ENCODE peak calls at places on chromosomes 1 and 21, in ten cellular contexts. One of them, this sample, is unnamed.

GRCh38 chr1:100927276-100927675 is 31.4 kb downstream of the SLC30A7 start:
- DNase-seq in kidney tubule cell: no peak
- DNase-seq in HS-27A: no peak
- DNase-seq in mucosa of descending colon: no peak
- DNase-seq in T-helper 2 cell: peak; percentile 31
- DNase-seq in pons: no peak
- DNase-seq in stimulated activated CD8-positive, alpha-beta memory T cell treated with anti-CD3 and anti-CD28 coated beads, Interleukin-4, amount 100 ng/mL, for 4 hours: peak; percentile 31
- DNase-seq in C1 segment of cervical spinal cord: no peak
- DNase-seq in tibial artery: no peak
- DNase-seq in iris pigment epithelial cell: no peak
- DNase-seq in this sample: peak; percentile 5

GRCh38 chr1:9652379-9653194 is 1.1 kb downstream of the PIK3CD start:
- DNase-seq in iris pigment epithelial cell: peak; percentile 54
- DNase-seq in pons: no peak
- DNase-seq in mucosa of descending colon: peak; percentile 36
- DNase-seq in kidney tubule cell: no peak
- DNase-seq in HS-27A: no peak
- DNase-seq in T-helper 2 cell: peak; percentile 68
- DNase-seq in C1 segment of cervical spinal cord: no peak
- DNase-seq in stimulated activated CD8-positive, alpha-beta memory T cell treated with anti-CD3 and anti-CD28 coated beads, Interleukin-4, amount 100 ng/mL, for 4 hours: peak; percentile 50
- DNase-seq in tibial artery: no peak
- DNase-seq in this sample: no peak

GRCh38 chr1:35947547-35947946 is 16.6 kb downstream of the AGO3 start:
- DNase-seq in HS-27A: no peak
- DNase-seq in kidney tubule cell: no peak
- DNase-seq in iris pigment epithelial cell: no peak
- DNase-seq in stimulated activated CD8-positive, alpha-beta memory T cell treated with anti-CD3 and anti-CD28 coated beads, Interleukin-4, amount 100 ng/mL, for 4 hours: no peak
- DNase-seq in pons: no peak
- DNase-seq in mucosa of descending colon: no peak
- DNase-seq in T-helper 2 cell: no peak
- DNase-seq in tibial artery: no peak
- DNase-seq in C1 segment of cervical spinal cord: no peak
- DNase-seq in this sample: no peak

GRCh38 chr1:64654519-64655341 is 90.1 kb upstream of the RAVER2 start:
- DNase-seq in kidney tubule cell: peak; percentile 13
- DNase-seq in mucosa of descending colon: no peak
- DNase-seq in HS-27A: no peak
- DNase-seq in iris pigment epithelial cell: peak; percentile 18
- DNase-seq in C1 segment of cervical spinal cord: no peak
- DNase-seq in T-helper 2 cell: no peak
- DNase-seq in pons: no peak
- DNase-seq in stimulated activated CD8-positive, alpha-beta memory T cell treated with anti-CD3 and anti-CD28 coated beads, Interleukin-4, amount 100 ng/mL, for 4 hours: no peak
- DNase-seq in tibial artery: no peak
- DNase-seq in this sample: no peak

GRCh38 chr1:181987996-181988395 is 73.5 kb downstream of the ZNF648 start:
- DNase-seq in iris pigment epithelial cell: no peak
- DNase-seq in tibial artery: no peak
- DNase-seq in mucosa of descending colon: no peak
- DNase-seq in HS-27A: no peak
- DNase-seq in C1 segment of cervical spinal cord: no peak
- DNase-seq in stimulated activated CD8-positive, alpha-beta memory T cell treated with anti-CD3 and anti-CD28 coated beads, Interleukin-4, amount 100 ng/mL, for 4 hours: no peak
- DNase-seq in T-helper 2 cell: no peak
- DNase-seq in kidney tubule cell: no peak
- DNase-seq in pons: no peak
- DNase-seq in this sample: no peak

GRCh38 chr1:243343970-243344749 is 88.3 kb downstream of the SDCCAG8 start:
- DNase-seq in pons: peak; percentile 80
- DNase-seq in stimulated activated CD8-positive, alpha-beta memory T cell treated with anti-CD3 and anti-CD28 coated beads, Interleukin-4, amount 100 ng/mL, for 4 hours: no peak
- DNase-seq in tibial artery: no peak
- DNase-seq in HS-27A: no peak
- DNase-seq in C1 segment of cervical spinal cord: no peak
- DNase-seq in iris pigment epithelial cell: peak; percentile 33
- DNase-seq in mucosa of descending colon: peak; percentile 7
- DNase-seq in kidney tubule cell: peak; percentile 70
- DNase-seq in T-helper 2 cell: no peak
- DNase-seq in this sample: no peak

GRCh38 chr1:10204003-10204642 is 6.2 kb upstream of the KIF1B start:
- DNase-seq in T-helper 2 cell: no peak
- DNase-seq in mucosa of descending colon: no peak
- DNase-seq in pons: no peak
- DNase-seq in iris pigment epithelial cell: no peak
- DNase-seq in kidney tubule cell: no peak
- DNase-seq in C1 segment of cervical spinal cord: no peak
- DNase-seq in HS-27A: no peak
- DNase-seq in stimulated activated CD8-positive, alpha-beta memory T cell treated with anti-CD3 and anti-CD28 coated beads, Interleukin-4, amount 100 ng/mL, for 4 hours: no peak
- DNase-seq in tibial artery: no peak
- DNase-seq in this sample: no peak

GRCh38 chr1:54486864-54487263 is 61.2 kb upstream of the ACOT11 start:
- DNase-seq in pons: no peak
- DNase-seq in HS-27A: no peak
- DNase-seq in kidney tubule cell: no peak
- DNase-seq in C1 segment of cervical spinal cord: no peak
- DNase-seq in tibial artery: no peak
- DNase-seq in stimulated activated CD8-positive, alpha-beta memory T cell treated with anti-CD3 and anti-CD28 coated beads, Interleukin-4, amount 100 ng/mL, for 4 hours: no peak
- DNase-seq in mucosa of descending colon: peak; percentile 33
- DNase-seq in T-helper 2 cell: no peak
- DNase-seq in iris pigment epithelial cell: no peak
- DNase-seq in this sample: no peak

GRCh38 chr1:118136511-118136937 is 48.5 kb downstream of the SPAG17 start:
- DNase-seq in iris pigment epithelial cell: peak; percentile 57
- DNase-seq in stimulated activated CD8-positive, alpha-beta memory T cell treated with anti-CD3 and anti-CD28 coated beads, Interleukin-4, amount 100 ng/mL, for 4 hours: no peak
- DNase-seq in tibial artery: no peak
- DNase-seq in pons: no peak
- DNase-seq in T-helper 2 cell: no peak
- DNase-seq in C1 segment of cervical spinal cord: no peak
- DNase-seq in mucosa of descending colon: no peak
- DNase-seq in kidney tubule cell: peak; percentile 73
- DNase-seq in HS-27A: no peak
- DNase-seq in this sample: no peak

GRCh38 chr1:40267767-40268187 is 9.7 kb downstream of the ZMPSTE24 start:
- DNase-seq in T-helper 2 cell: no peak
- DNase-seq in tibial artery: no peak
- DNase-seq in pons: no peak
- DNase-seq in mucosa of descending colon: no peak
- DNase-seq in C1 segment of cervical spinal cord: no peak
- DNase-seq in stimulated activated CD8-positive, alpha-beta memory T cell treated with anti-CD3 and anti-CD28 coated beads, Interleukin-4, amount 100 ng/mL, for 4 hours: no peak
- DNase-seq in kidney tubule cell: peak; percentile 91
- DNase-seq in HS-27A: peak; percentile 36
- DNase-seq in iris pigment epithelial cell: peak; percentile 92
- DNase-seq in this sample: no peak

GRCh38 chr1:35120458-35121133 is 41.4 kb downstream of the ZMYM1 start:
- DNase-seq in HS-27A: no peak
- DNase-seq in iris pigment epithelial cell: peak; percentile 26
- DNase-seq in mucosa of descending colon: peak; percentile 10
- DNase-seq in C1 segment of cervical spinal cord: no peak
- DNase-seq in T-helper 2 cell: no peak
- DNase-seq in kidney tubule cell: peak; percentile 13
- DNase-seq in stimulated activated CD8-positive, alpha-beta memory T cell treated with anti-CD3 and anti-CD28 coated beads, Interleukin-4, amount 100 ng/mL, for 4 hours: no peak
- DNase-seq in pons: no peak
- DNase-seq in tibial artery: no peak
- DNase-seq in this sample: peak; percentile 75

GRCh38 chr1:209861242-209861641 is 33.5 kb downstream of the UTP25 start:
- DNase-seq in HS-27A: no peak
- DNase-seq in pons: no peak
- DNase-seq in kidney tubule cell: no peak
- DNase-seq in iris pigment epithelial cell: no peak
- DNase-seq in T-helper 2 cell: no peak
- DNase-seq in C1 segment of cervical spinal cord: no peak
- DNase-seq in mucosa of descending colon: no peak
- DNase-seq in stimulated activated CD8-positive, alpha-beta memory T cell treated with anti-CD3 and anti-CD28 coated beads, Interleukin-4, amount 100 ng/mL, for 4 hours: no peak
- DNase-seq in tibial artery: no peak
- DNase-seq in this sample: no peak

GRCh38 chr1:37502104-37502503 is 12.5 kb downstream of the MEAF6 start:
- DNase-seq in T-helper 2 cell: no peak
- DNase-seq in C1 segment of cervical spinal cord: no peak
- DNase-seq in stimulated activated CD8-positive, alpha-beta memory T cell treated with anti-CD3 and anti-CD28 coated beads, Interleukin-4, amount 100 ng/mL, for 4 hours: no peak
- DNase-seq in HS-27A: no peak
- DNase-seq in mucosa of descending colon: no peak
- DNase-seq in kidney tubule cell: no peak
- DNase-seq in tibial artery: no peak
- DNase-seq in pons: no peak
- DNase-seq in iris pigment epithelial cell: no peak
- DNase-seq in this sample: no peak

GRCh38 chr1:154994269-154994977 is 1.0 kb downstream of the LENEP start:
- DNase-seq in iris pigment epithelial cell: no peak
- DNase-seq in stimulated activated CD8-positive, alpha-beta memory T cell treated with anti-CD3 and anti-CD28 coated beads, Interleukin-4, amount 100 ng/mL, for 4 hours: no peak
- DNase-seq in HS-27A: no peak
- DNase-seq in pons: no peak
- DNase-seq in C1 segment of cervical spinal cord: no peak
- DNase-seq in mucosa of descending colon: no peak
- DNase-seq in tibial artery: no peak
- DNase-seq in kidney tubule cell: no peak
- DNase-seq in T-helper 2 cell: no peak
- DNase-seq in this sample: no peak

GRCh38 chr1:58874327-58874726 is 90.5 kb upstream of the JUN start:
- DNase-seq in kidney tubule cell: no peak
- DNase-seq in HS-27A: no peak
- DNase-seq in pons: no peak
- DNase-seq in stimulated activated CD8-positive, alpha-beta memory T cell treated with anti-CD3 and anti-CD28 coated beads, Interleukin-4, amount 100 ng/mL, for 4 hours: no peak
- DNase-seq in T-helper 2 cell: no peak
- DNase-seq in C1 segment of cervical spinal cord: no peak
- DNase-seq in tibial artery: no peak
- DNase-seq in iris pigment epithelial cell: no peak
- DNase-seq in mucosa of descending colon: no peak
- DNase-seq in this sample: no peak

GRCh38 chr1:106517218-106517617 is 539.3 kb upstream of the PRMT6 start:
- DNase-seq in C1 segment of cervical spinal cord: no peak
- DNase-seq in pons: no peak
- DNase-seq in tibial artery: no peak
- DNase-seq in kidney tubule cell: no peak
- DNase-seq in iris pigment epithelial cell: no peak
- DNase-seq in T-helper 2 cell: no peak
- DNase-seq in mucosa of descending colon: no peak
- DNase-seq in HS-27A: no peak
- DNase-seq in stimulated activated CD8-positive, alpha-beta memory T cell treated with anti-CD3 and anti-CD28 coated beads, Interleukin-4, amount 100 ng/mL, for 4 hours: no peak
- DNase-seq in this sample: no peak

GRCh38 chr21:43817157-43818086 is 28.0 kb downstream of the RRP1 start:
- DNase-seq in C1 segment of cervical spinal cord: no peak
- DNase-seq in kidney tubule cell: no peak
- DNase-seq in pons: no peak
- DNase-seq in mucosa of descending colon: no peak
- DNase-seq in T-helper 2 cell: no peak
- DNase-seq in tibial artery: no peak
- DNase-seq in HS-27A: no peak
- DNase-seq in iris pigment epithelial cell: no peak
- DNase-seq in stimulated activated CD8-positive, alpha-beta memory T cell treated with anti-CD3 and anti-CD28 coated beads, Interleukin-4, amount 100 ng/mL, for 4 hours: no peak
- DNase-seq in this sample: no peak

GRCh38 chr1:234216116-234216703 is 157.0 kb upstream of the COA6 start:
- DNase-seq in T-helper 2 cell: no peak
- DNase-seq in mucosa of descending colon: no peak
- DNase-seq in iris pigment epithelial cell: no peak
- DNase-seq in kidney tubule cell: no peak
- DNase-seq in pons: no peak
- DNase-seq in HS-27A: no peak
- DNase-seq in stimulated activated CD8-positive, alpha-beta memory T cell treated with anti-CD3 and anti-CD28 coated beads, Interleukin-4, amount 100 ng/mL, for 4 hours: no peak
- DNase-seq in C1 segment of cervical spinal cord: no peak
- DNase-seq in tibial artery: no peak
- DNase-seq in this sample: no peak

GRCh38 chr1:91314643-91315042 is 90.0 kb downstream of the HFM1 start:
- DNase-seq in iris pigment epithelial cell: no peak
- DNase-seq in T-helper 2 cell: no peak
- DNase-seq in HS-27A: no peak
- DNase-seq in tibial artery: no peak
- DNase-seq in mucosa of descending colon: no peak
- DNase-seq in pons: no peak
- DNase-seq in C1 segment of cervical spinal cord: no peak
- DNase-seq in kidney tubule cell: peak; percentile 8
- DNase-seq in stimulated activated CD8-positive, alpha-beta memory T cell treated with anti-CD3 and anti-CD28 coated beads, Interleukin-4, amount 100 ng/mL, for 4 hours: no peak
- DNase-seq in this sample: no peak

GRCh38 chr1:178565586-178565985 is 52.7 kb downstream of the TEX35 start:
- DNase-seq in iris pigment epithelial cell: no peak
- DNase-seq in pons: no peak
- DNase-seq in C1 segment of cervical spinal cord: no peak
- DNase-seq in HS-27A: no peak
- DNase-seq in T-helper 2 cell: no peak
- DNase-seq in tibial artery: no peak
- DNase-seq in stimulated activated CD8-positive, alpha-beta memory T cell treated with anti-CD3 and anti-CD28 coated beads, Interleukin-4, amount 100 ng/mL, for 4 hours: no peak
- DNase-seq in kidney tubule cell: no peak
- DNase-seq in mucosa of descending colon: no peak
- DNase-seq in this sample: no peak

GRCh38 chr1:234572966-234573365 is 37.0 kb downstream of the IRF2BP2 start:
- DNase-seq in iris pigment epithelial cell: no peak
- DNase-seq in stimulated activated CD8-positive, alpha-beta memory T cell treated with anti-CD3 and anti-CD28 coated beads, Interleukin-4, amount 100 ng/mL, for 4 hours: no peak
- DNase-seq in pons: peak; percentile 78
- DNase-seq in mucosa of descending colon: no peak
- DNase-seq in HS-27A: no peak
- DNase-seq in kidney tubule cell: no peak
- DNase-seq in C1 segment of cervical spinal cord: no peak
- DNase-seq in tibial artery: no peak
- DNase-seq in T-helper 2 cell: no peak
- DNase-seq in this sample: peak; percentile 46

GRCh38 chr1:148354909-148355308 is 128.2 kb downstream of the PPIAL4G start:
- DNase-seq in pons: no peak
- DNase-seq in HS-27A: no peak
- DNase-seq in T-helper 2 cell: no peak
- DNase-seq in mucosa of descending colon: no peak
- DNase-seq in iris pigment epithelial cell: no peak
- DNase-seq in C1 segment of cervical spinal cord: no peak
- DNase-seq in kidney tubule cell: no peak
- DNase-seq in tibial artery: no peak
- DNase-seq in stimulated activated CD8-positive, alpha-beta memory T cell treated with anti-CD3 and anti-CD28 coated beads, Interleukin-4, amount 100 ng/mL, for 4 hours: no peak
- DNase-seq in this sample: no peak

GRCh38 chr1:206770531-206771352 is at the start of gene IL19:
- DNase-seq in iris pigment epithelial cell: peak; percentile 77
- DNase-seq in pons: peak; percentile 61
- DNase-seq in HS-27A: no peak
- DNase-seq in mucosa of descending colon: peak; percentile 12
- DNase-seq in stimulated activated CD8-positive, alpha-beta memory T cell treated with anti-CD3 and anti-CD28 coated beads, Interleukin-4, amount 100 ng/mL, for 4 hours: no peak
- DNase-seq in C1 segment of cervical spinal cord: peak; percentile 39
- DNase-seq in T-helper 2 cell: no peak
- DNase-seq in kidney tubule cell: peak; percentile 69
- DNase-seq in tibial artery: peak; percentile 34
- DNase-seq in this sample: peak; percentile 76

GRCh38 chr1:24853656-24854055 is 76.4 kb downstream of the RUNX3 start:
- DNase-seq in mucosa of descending colon: no peak
- DNase-seq in C1 segment of cervical spinal cord: no peak
- DNase-seq in tibial artery: no peak
- DNase-seq in T-helper 2 cell: no peak
- DNase-seq in kidney tubule cell: no peak
- DNase-seq in stimulated activated CD8-positive, alpha-beta memory T cell treated with anti-CD3 and anti-CD28 coated beads, Interleukin-4, amount 100 ng/mL, for 4 hours: no peak
- DNase-seq in iris pigment epithelial cell: no peak
- DNase-seq in HS-27A: no peak
- DNase-seq in pons: no peak
- DNase-seq in this sample: no peak